ENCODE peak calls at places on chromosomes 11 and 22, in six cellular contexts. One of them, this sample, is unnamed.
A peak's percentile ranks its signal among the peaks of the same experiment; 100 is the strongest.

GRCh38 chr22:41863472-41863871 is 30.6 kb downstream of the SREBF2 start:
- DNase-seq in A549: no peak
- DNase-seq in HepG2: no peak
- DNase-seq in endothelial cell of umbilical vein: no peak
- DNase-seq in GM12878: no peak
- DNase-seq in K562: no peak
- DNase-seq in this sample: no peak

GRCh38 chr22:50047346-50047745 is 10.8 kb downstream of the TTLL8 start:
- DNase-seq in GM12878: no peak
- DNase-seq in endothelial cell of umbilical vein: no peak
- DNase-seq in HepG2: no peak
- DNase-seq in A549: no peak
- DNase-seq in K562: no peak
- DNase-seq in this sample: no peak

GRCh38 chr11:20117291-20117690 is 43.0 kb downstream of the DBX1 start:
- DNase-seq in K562: no peak
- DNase-seq in endothelial cell of umbilical vein: no peak
- DNase-seq in A549: no peak
- DNase-seq in HepG2: no peak
- DNase-seq in GM12878: no peak
- DNase-seq in this sample: no peak

GRCh38 chr11:102761646-102762238 is 18.7 kb downstream of the MMP10 start:
- DNase-seq in endothelial cell of umbilical vein: peak; percentile 34
- DNase-seq in GM12878: no peak
- DNase-seq in A549: no peak
- DNase-seq in K562: no peak
- DNase-seq in HepG2: no peak
- DNase-seq in this sample: no peak

GRCh38 chr22:37202706-37203105 is 9.6 kb downstream of the SSTR3 start:
- DNase-seq in GM12878: no peak
- DNase-seq in A549: no peak
- DNase-seq in endothelial cell of umbilical vein: no peak
- DNase-seq in K562: no peak
- DNase-seq in HepG2: no peak
- DNase-seq in this sample: no peak

GRCh38 chr11:36162282-36162825 is 126.9 kb downstream of the COMMD9 start:
- DNase-seq in K562: no peak
- DNase-seq in A549: no peak
- DNase-seq in GM12878: no peak
- DNase-seq in endothelial cell of umbilical vein: no peak
- DNase-seq in HepG2: no peak
- DNase-seq in this sample: no peak

GRCh38 chr22:50305658-50306566 is 1.5 kb downstream of the PLXNB2 start:
- DNase-seq in endothelial cell of umbilical vein: peak; percentile 83
- DNase-seq in GM12878: peak; percentile 36
- DNase-seq in K562: peak; percentile 35
- DNase-seq in A549: peak; percentile 85
- DNase-seq in HepG2: no peak
- DNase-seq in this sample: peak; percentile 46

GRCh38 chr22:19147193-19147780 is 2.8 kb downstream of the GSC2 start:
- DNase-seq in GM12878: no peak
- DNase-seq in A549: no peak
- DNase-seq in endothelial cell of umbilical vein: no peak
- DNase-seq in HepG2: no peak
- DNase-seq in K562: no peak
- DNase-seq in this sample: no peak

GRCh38 chr22:29217827-29218757 is 12.4 kb downstream of the EMID1 start:
- DNase-seq in A549: no peak
- DNase-seq in HepG2: no peak
- DNase-seq in endothelial cell of umbilical vein: no peak
- DNase-seq in GM12878: no peak
- DNase-seq in K562: no peak
- DNase-seq in this sample: no peak

GRCh38 chr11:87473174-87473573 is 435.4 kb downstream of the TMEM135 start:
- DNase-seq in A549: no peak
- DNase-seq in GM12878: no peak
- DNase-seq in endothelial cell of umbilical vein: no peak
- DNase-seq in K562: no peak
- DNase-seq in HepG2: no peak
- DNase-seq in this sample: no peak

GRCh38 chr22:30312053-30312452 is 14.7 kb downstream of the TBC1D10A start:
- DNase-seq in K562: no peak
- DNase-seq in HepG2: no peak
- DNase-seq in endothelial cell of umbilical vein: no peak
- DNase-seq in GM12878: no peak
- DNase-seq in A549: no peak
- DNase-seq in this sample: no peak

GRCh38 chr11:119018074-119018938 is at the start of the genes RPS25 and TRAPPC4:
- DNase-seq in K562: peak; percentile 84
- DNase-seq in HepG2: peak; percentile 93
- DNase-seq in endothelial cell of umbilical vein: peak; percentile 97
- DNase-seq in GM12878: peak; percentile 92
- DNase-seq in A549: peak; percentile 95
- DNase-seq in this sample: peak; percentile 99
- TF ChIP-seq CTCF in K562: no peak
- TF ChIP-seq CTCF in HepG2: peak; percentile 53
- TF ChIP-seq CTCF in endothelial cell of umbilical vein: no peak
- TF ChIP-seq CTCF in GM12878: no peak
- TF ChIP-seq CTCF in A549: no peak
- TF ChIP-seq CTCF in this sample: no peak

GRCh38 chr11:72069787-72070251 is 10.5 kb downstream of the NUMA1 start:
- DNase-seq in HepG2: peak; percentile 33
- DNase-seq in K562: peak; percentile 27
- DNase-seq in endothelial cell of umbilical vein: peak; percentile 81
- DNase-seq in A549: peak; percentile 78
- DNase-seq in GM12878: no peak
- DNase-seq in this sample: peak; percentile 84
- TF ChIP-seq MYC in HepG2: no peak
- TF ChIP-seq MYC in K562: no peak
- TF ChIP-seq MYC in endothelial cell of umbilical vein: no peak
- TF ChIP-seq MYC in A549: no peak
- TF ChIP-seq MYC in GM12878: no peak
- TF ChIP-seq MYC in this sample: no peak

DNA sequence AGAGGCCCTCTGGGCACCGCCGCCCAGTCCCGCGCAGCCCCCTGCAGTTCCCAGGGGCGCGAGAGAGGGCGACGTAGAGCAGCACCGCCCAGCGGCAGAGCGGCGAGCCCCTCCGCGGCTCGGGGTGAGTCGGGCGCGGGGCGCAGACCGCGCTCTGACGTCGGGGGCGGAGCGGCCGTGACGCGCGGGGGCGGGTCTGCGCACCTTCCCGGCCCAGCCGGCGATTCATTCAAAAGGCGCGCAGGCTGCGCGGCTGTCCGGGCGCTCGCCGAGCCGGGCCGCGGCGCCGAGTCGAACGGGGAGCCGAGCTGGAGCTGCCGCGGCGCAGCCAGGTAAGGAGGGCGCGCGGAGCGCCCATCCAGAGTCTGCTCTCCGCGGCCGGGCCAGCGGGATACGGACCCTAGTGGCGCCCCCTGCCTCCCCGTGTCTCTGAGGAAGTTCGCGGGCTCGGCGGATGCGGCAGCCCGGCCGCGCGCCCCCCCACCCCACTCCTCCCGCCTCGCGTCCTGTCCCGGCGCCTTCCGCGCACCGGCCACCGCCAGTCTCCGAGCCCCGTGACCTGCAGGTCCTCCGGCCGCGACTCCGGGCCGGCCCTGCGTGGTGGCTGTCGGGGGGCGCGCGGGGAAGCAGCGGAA is at the start of gene RELT:
- DNase-seq in GM12878: peak; percentile 65
- DNase-seq in endothelial cell of umbilical vein: peak; percentile 93
- DNase-seq in K562: peak; percentile 94
- DNase-seq in A549: peak; percentile 91
- DNase-seq in HepG2: peak; percentile 73
- DNase-seq in this sample: peak; percentile 94
- TF ChIP-seq POLR2A in GM12878: no peak
- TF ChIP-seq POLR2A in endothelial cell of umbilical vein: peak; percentile 99
- TF ChIP-seq POLR2A in K562: peak; percentile 80
- TF ChIP-seq POLR2A in A549: peak; percentile 98
- TF ChIP-seq POLR2A in HepG2: peak; percentile 91
- TF ChIP-seq POLR2A in this sample: peak; percentile 93

GRCh38 chr11:70302086-70302752 is 31.7 kb downstream of the PPFIA1 start:
- DNase-seq in HepG2: no peak
- DNase-seq in endothelial cell of umbilical vein: no peak
- DNase-seq in A549: no peak
- DNase-seq in GM12878: no peak
- DNase-seq in K562: no peak
- DNase-seq in this sample: no peak
- TF ChIP-seq CTCF in HepG2: no peak
- TF ChIP-seq CTCF in endothelial cell of umbilical vein: no peak
- TF ChIP-seq CTCF in A549: no peak
- TF ChIP-seq CTCF in GM12878: no peak
- TF ChIP-seq CTCF in K562: no peak
- TF ChIP-seq CTCF in this sample: no peak

GRCh38 chr22:47396515-47396914 is 634.1 kb downstream of the TBC1D22A start:
- DNase-seq in HepG2: no peak
- DNase-seq in K562: no peak
- DNase-seq in A549: no peak
- DNase-seq in endothelial cell of umbilical vein: no peak
- DNase-seq in GM12878: no peak
- DNase-seq in this sample: no peak
- TF ChIP-seq MYC in HepG2: no peak
- TF ChIP-seq MYC in K562: no peak
- TF ChIP-seq MYC in A549: no peak
- TF ChIP-seq MYC in endothelial cell of umbilical vein: no peak
- TF ChIP-seq MYC in GM12878: no peak
- TF ChIP-seq MYC in this sample: no peak

DNA sequence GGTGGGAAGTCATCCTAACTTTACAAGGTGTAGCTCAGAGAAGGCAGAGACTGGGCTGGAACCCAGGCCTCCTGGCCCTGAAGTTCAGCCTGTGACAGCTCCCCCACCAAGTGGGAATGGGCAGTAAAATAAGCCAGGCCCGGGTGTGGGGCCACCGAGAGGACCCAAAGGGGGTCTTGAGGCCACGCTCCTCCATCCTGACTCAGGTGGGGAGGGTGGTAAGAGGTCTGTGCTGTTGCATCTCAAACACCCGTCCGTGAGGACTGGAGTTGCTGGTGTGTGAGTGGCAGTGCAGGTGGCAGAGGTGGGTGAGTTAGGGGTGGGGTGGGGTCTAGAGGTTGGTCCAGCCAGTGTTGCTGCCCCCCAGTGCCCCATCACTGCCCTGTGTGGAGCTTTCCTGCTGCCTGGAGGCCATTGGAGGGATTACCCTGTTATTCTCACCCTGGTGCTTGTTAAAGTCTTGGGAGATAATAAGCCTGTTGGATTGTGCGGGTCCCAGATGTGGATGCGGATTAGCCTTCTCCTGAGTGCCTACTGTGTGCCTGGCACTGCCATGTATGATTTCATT is 12.7 kb downstream of the SERPINH1 start:
- DNase-seq in K562: no peak
- DNase-seq in endothelial cell of umbilical vein: no peak
- DNase-seq in A549: no peak
- DNase-seq in GM12878: no peak
- DNase-seq in HepG2: no peak
- DNase-seq in this sample: no peak
- TF ChIP-seq POLR2A in K562: no peak
- TF ChIP-seq POLR2A in endothelial cell of umbilical vein: peak; percentile 42
- TF ChIP-seq POLR2A in A549: no peak
- TF ChIP-seq POLR2A in GM12878: no peak
- TF ChIP-seq POLR2A in HepG2: no peak
- TF ChIP-seq POLR2A in this sample: no peak

This sample was measured in NB4.